ENCODE peak calls at places on chromosomes 16 and 17, in four cellular contexts. O is fibroblast of lung, M is upper lobe of right lung, R is uterus. L is an unnamed sample.
A peak's percentile ranks its signal among the peaks of the same experiment; 100 is the strongest.

GRCh38 chr16:8847623-8848022 is 21.2 kb downstream of the CARHSP1 start:
- DNase-seq in R (no peak), M (peak; percentile 63), O (no peak), L (no peak)

GRCh38 chr17:70901870-70902269 is 732.5 kb downstream of the KCNJ2 start:
- DNase-seq in M (no peak), R (no peak), O (no peak), L (no peak)

GRCh38 chr17:10737168-10737622 is 7.4 kb upstream of the TMEM220 start:
- DNase-seq in R (peak; percentile 57), M (peak; percentile 79), O (peak; percentile 67), L (peak; percentile 75)

GRCh38 chr16:66515543-66516171 is 34.3 kb downstream of the TK2 start:
- DNase-seq in M (no peak), R (no peak), O (peak; percentile 45), L (no peak)

GRCh38 chr17:47622179-47622549 is 27.6 kb upstream of the KPNB1 start:
- DNase-seq in M (no peak), O (no peak), R (no peak), L (no peak)

GRCh38 chr17:56679148-56679766 is 85.8 kb downstream of the NOG start:
- DNase-seq in M (no peak), O (peak; percentile 58), R (no peak), L (no peak)

GRCh38 chr16:70657956-70658355 is 11.6 kb downstream of the IL34 start:
- DNase-seq in R (no peak), M (peak; percentile 23), O (no peak), L (no peak)

GRCh38 chr16:9092282-9092962 is 978 bp downstream of the HAPSTR1 start:
- DNase-seq in M (peak; percentile 79), R (peak; percentile 47), O (no peak), L (peak; percentile 31)

GRCh38 chr17:18356624-18357023 is 6.7 kb downstream of the SHMT1 start:
- DNase-seq in M (no peak), R (peak; percentile 58), O (peak; percentile 85), L (peak; percentile 23)

GRCh38 chr16:75236232-75236631 is 15.2 kb downstream of the BCAR1 start:
- DNase-seq in R (no peak), M (peak; percentile 52), O (no peak), L (no peak)

GRCh38 chr16:66988197-66988788 is at the start of gene CES4A:
- DNase-seq in M (no peak), O (peak; percentile 66), R (no peak), L (no peak)

GRCh38 chr17:59762022-59762825 is 54.8 kb downstream of the VMP1 start:
- DNase-seq in R (no peak), O (peak; percentile 84), M (no peak), L (no peak)

GRCh38 chr17:36070427-36070826 is 6.4 kb downstream of the CCL18 start:
- DNase-seq in R (no peak), M (no peak), O (no peak), L (no peak)

GRCh38 chr17:61997649-61998048 is 67.4 kb downstream of the MED13 start:
- DNase-seq in M (no peak), R (no peak), O (peak; percentile 72), L (no peak)

GRCh38 chr17:70503449-70503848 is 334.1 kb downstream of the KCNJ2 start:
- DNase-seq in O (peak; percentile 5), R (no peak), M (no peak), L (no peak)

GRCh38 chr17:79023886-79024771 is at the start of gene C1QTNF1:
- DNase-seq in R (peak; percentile 62), O (peak; percentile 52), M (peak; percentile 75), L (peak; percentile 52)

GRCh38 chr16:70380205-70380918 is 33.7 kb downstream of the DDX19A start:
- DNase-seq in R (peak; percentile 52), M (peak; percentile 80), O (peak; percentile 66), L (peak; percentile 43)

GRCh38 chr16:48383877-48384304 is 1.3 kb downstream of the SIAH1 start:
- DNase-seq in M (no peak), R (no peak), O (no peak), L (peak; percentile 26)

GRCh38 chr17:14304222-14304844 is 3.5 kb downstream of the HS3ST3B1 start:
- DNase-seq in R (no peak), O (no peak), M (no peak), L (no peak)

GRCh38 chr17:76265624-76266243 is 586 bp downstream of the UBALD2 start:
- DNase-seq in R (peak; percentile 50), M (peak; percentile 84), O (peak; percentile 47), L (peak; percentile 69)

GRCh38 chr17:63775420-63775819 is 1.4 kb downstream of the DDX42 start:
- DNase-seq in M (no peak), O (no peak), R (no peak), L (peak; percentile 45)

GRCh38 chr16:67264866-67265265 is 14.5 kb upstream of the PLEKHG4 start:
- DNase-seq in O (no peak), R (no peak), M (peak; percentile 46), L (no peak)

GRCh38 chr17:11535231-11535630 is 63.0 kb upstream of the DNAH9 start:
- DNase-seq in R (no peak), M (no peak), O (no peak), L (no peak)

GRCh38 chr17:45284176-45285140 is 22.6 kb upstream of the SPATA32 start:
- DNase-seq in M (peak; percentile 70), O (no peak), R (no peak), L (no peak)

GRCh38 chr16:76607317-76607716 is 330.1 kb downstream of the CNTNAP4 start:
- DNase-seq in R (no peak), O (no peak), M (no peak), L (no peak)

GRCh38 chr17:933168-934083 is 46.1 kb downstream of the NXN start:
- DNase-seq in O (peak; percentile 92), R (no peak), M (peak; percentile 74), L (peak; percentile 26)

GRCh38 chr17:19629449-19629848 is 19.1 kb upstream of the ALDH3A2 start:
- DNase-seq in R (no peak), O (no peak), M (no peak), L (no peak)

GRCh38 chr16:2450535-2450934 is 9.4 kb upstream of the TEDC2 start:
- DNase-seq in R (no peak), M (no peak), O (no peak), L (peak; percentile 73)

GRCh38 chr17:14730821-14731220 is 429.9 kb downstream of the HS3ST3B1 start:
- DNase-seq in R (no peak), M (no peak), O (no peak), L (no peak)

GRCh38 chr16:52052818-52053217 is 494.1 kb downstream of the TOX3 start:
- DNase-seq in O (no peak), R (no peak), M (no peak), L (no peak)

GRCh38 chr16:11309895-11310633 is 28.9 kb upstream of the PRM1 start:
- DNase-seq in R (no peak), M (no peak), O (no peak), L (peak; percentile 42)

GRCh38 chr16:12120331-12120981 is 143.9 kb downstream of the SNX29 start:
- DNase-seq in R (no peak), M (peak; percentile 21), O (peak; percentile 79), L (no peak)

GRCh38 chr17:39244016-39244599 is 18.4 kb upstream of the STAC2 start:
- DNase-seq in R (no peak), O (no peak), M (no peak), L (no peak)

GRCh38 chr17:21036361-21036881 is 6.4 kb downstream of the USP22 start:
- DNase-seq in R (no peak), O (no peak), M (no peak), L (no peak)

GRCh38 chr16:53159781-53160436 is 105.1 kb downstream of the CHD9 start:
- DNase-seq in M (no peak), R (no peak), O (peak; percentile 74), L (no peak)

GRCh38 chr17:14940112-14940945 is 324.8 kb downstream of the PMP22 start:
- DNase-seq in O (peak; percentile 45), R (no peak), M (no peak), L (no peak)

DNA sequence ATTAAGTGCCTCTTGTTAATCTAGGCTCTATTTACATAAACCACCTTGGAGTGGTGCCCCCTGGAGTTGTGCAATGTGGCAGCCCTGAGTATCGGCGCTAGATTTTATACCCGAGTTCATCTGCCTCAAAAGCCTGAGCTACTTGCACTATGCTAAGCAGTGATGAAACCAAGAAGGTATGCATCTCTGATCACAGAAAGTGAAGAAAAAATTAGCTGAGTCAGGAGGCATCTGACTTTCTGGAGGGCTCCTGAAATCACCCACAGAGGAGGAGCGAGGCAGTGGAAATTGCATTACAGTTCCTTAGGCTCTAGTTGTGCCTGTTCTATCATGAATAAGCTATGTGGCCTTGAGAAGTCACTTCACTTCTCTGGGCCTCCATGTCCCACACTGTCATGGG is 80.3 kb upstream of the PSMD7 start:
- DNase-seq in M (no peak), O (peak; percentile 44), R (no peak), L (no peak)
- H3K9me3 ChIP-seq in M (no peaks in the 10 kb centered on the region), O (no peaks in the 10 kb centered on the region), R (no peaks in the 10 kb centered on the region), L (no peaks in the 10 kb centered on the region)

DNA sequence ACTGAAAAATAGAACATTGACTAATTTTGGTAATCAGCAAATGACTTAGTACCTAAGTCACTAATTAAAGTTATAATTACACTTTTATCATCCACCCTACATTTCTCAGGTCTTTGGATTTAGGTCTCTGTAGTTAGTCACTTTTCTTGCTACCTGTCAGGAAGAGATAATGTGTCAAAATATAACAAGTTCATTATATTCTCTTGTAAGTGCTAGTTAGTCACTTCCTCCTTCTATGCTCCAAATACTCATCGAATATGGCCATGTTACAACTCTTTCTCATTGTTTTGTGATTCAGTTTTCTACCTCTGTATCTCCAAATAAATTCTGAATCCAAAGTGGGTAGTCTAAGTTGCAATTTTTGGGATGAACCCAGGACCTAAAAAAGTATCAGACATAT is 163.5 kb upstream of the KIF2B start:
- DNase-seq in M (no peak), R (no peak), O (no peak), L (no peak)
- H3K9me3 ChIP-seq in M (no peaks in the 10 kb centered on the region), R (no peaks in the 10 kb centered on the region), O (no peaks in the 10 kb centered on the region), L (no peaks in the 10 kb centered on the region)

DNA sequence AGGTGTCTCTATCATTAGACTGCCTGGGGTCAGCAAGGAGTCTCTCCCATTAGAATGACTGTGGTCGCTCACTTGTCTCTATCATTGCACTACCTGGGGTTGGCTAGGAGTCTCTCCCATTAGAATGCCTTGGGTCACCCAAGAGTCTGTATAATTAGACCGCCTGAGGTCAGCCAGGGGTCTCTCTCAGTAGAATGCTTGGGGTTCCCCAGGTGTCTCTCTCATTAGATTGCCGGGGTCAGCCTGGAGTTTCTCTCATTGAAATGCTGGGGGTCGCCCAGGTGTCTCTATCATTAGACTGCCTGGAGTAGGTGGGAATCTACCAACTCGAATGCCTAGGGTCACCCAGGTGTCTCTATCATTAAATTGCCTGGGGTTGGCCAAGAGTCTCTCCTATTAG is 2231.6 kb downstream of the TP53TG3F start:
- DNase-seq in M (no peak), O (no peak), R (no peak), L (no peak)
- H3K9me3 ChIP-seq in M (peaks cover 15% of the 10 kb centered on the region), O (no peaks in the 10 kb centered on the region), R (no peaks in the 10 kb centered on the region), L (no peaks in the 10 kb centered on the region)

GRCh38 chr17:31623990-31624389 is 232.5 kb downstream of the RAB11FIP4 start:
- DNase-seq in R (no peak), M (no peak), O (no peak), L (no peak)

GRCh38 chr17:31621566-31621965 is 230.1 kb downstream of the RAB11FIP4 start:
- DNase-seq in R (no peak), O (no peak), M (no peak), L (no peak)
- H3K9me3 ChIP-seq in R (no peaks in the 10 kb centered on the region), O (no peaks in the 10 kb centered on the region), M (peaks cover 8% of the 10 kb centered on the region), L (no peaks in the 10 kb centered on the region)

L was measured in testis.